ENCODE peak calls at places on chromosome 11, in six cellular contexts. One of them, this sample, is unnamed.

GRCh38 chr11:103618532-103618931 is 417.9 kb upstream of the DDI1 start:
- DNase-seq in IMR-90: peak; percentile 83
- DNase-seq in K562: no peak
- DNase-seq in H1: no peak
- DNase-seq in A549: no peak
- DNase-seq in GM12878: no peak
- DNase-seq in this sample: no peak

GRCh38 chr11:118222437-118222836 is 2.4 kb downstream of the JAML start:
- DNase-seq in A549: no peak
- DNase-seq in K562: no peak
- DNase-seq in H1: no peak
- DNase-seq in GM12878: no peak
- DNase-seq in IMR-90: no peak
- DNase-seq in this sample: no peak

GRCh38 chr11:75347781-75348613 is 3.5 kb downstream of the ARRB1 start:
- DNase-seq in A549: no peak
- DNase-seq in K562: peak; percentile 51
- DNase-seq in GM12878: no peak
- DNase-seq in H1: no peak
- DNase-seq in IMR-90: peak; percentile 98
- DNase-seq in this sample: peak; percentile 64

GRCh38 chr11:12029738-12030363 is 21.4 kb upstream of the DKK3 start:
- DNase-seq in A549: no peak
- DNase-seq in IMR-90: peak; percentile 65
- DNase-seq in H1: no peak
- DNase-seq in K562: no peak
- DNase-seq in GM12878: no peak
- DNase-seq in this sample: peak; percentile 61

GRCh38 chr11:72007587-72007986 is 8.9 kb downstream of the IL18BP start:
- DNase-seq in H1: no peak
- DNase-seq in K562: no peak
- DNase-seq in IMR-90: no peak
- DNase-seq in A549: no peak
- DNase-seq in GM12878: no peak
- DNase-seq in this sample: no peak

GRCh38 chr11:10973416-10973815 is 115.6 kb upstream of the ZBED5 start:
- DNase-seq in GM12878: no peak
- DNase-seq in IMR-90: no peak
- DNase-seq in A549: no peak
- DNase-seq in K562: no peak
- DNase-seq in H1: no peak
- DNase-seq in this sample: no peak

GRCh38 chr11:107824668-107825369 is 33.8 kb downstream of the SLC35F2 start:
- DNase-seq in A549: no peak
- DNase-seq in K562: no peak
- DNase-seq in H1: no peak
- DNase-seq in GM12878: no peak
- DNase-seq in IMR-90: peak; percentile 38
- DNase-seq in this sample: no peak

GRCh38 chr11:96197801-96198465 is 145.1 kb downstream of the MAML2 start:
- DNase-seq in K562: no peak
- DNase-seq in A549: no peak
- DNase-seq in GM12878: no peak
- DNase-seq in H1: no peak
- DNase-seq in IMR-90: no peak
- DNase-seq in this sample: no peak

GRCh38 chr11:76623171-76623883 is 47.2 kb downstream of the LRRC32 start:
- DNase-seq in A549: no peak
- DNase-seq in K562: peak; percentile 55
- DNase-seq in IMR-90: peak; percentile 72
- DNase-seq in GM12878: no peak
- DNase-seq in H1: no peak
- DNase-seq in this sample: no peak

GRCh38 chr11:134845474-134846435 is 433.7 kb upstream of the B3GAT1 start:
- DNase-seq in H1: peak; percentile 27
- DNase-seq in GM12878: no peak
- DNase-seq in A549: no peak
- DNase-seq in K562: no peak
- DNase-seq in IMR-90: no peak
- DNase-seq in this sample: no peak

GRCh38 chr11:102429691-102430090 is 22.9 kb downstream of the TMEM123 start:
- DNase-seq in K562: no peak
- DNase-seq in GM12878: no peak
- DNase-seq in H1: no peak
- DNase-seq in A549: no peak
- DNase-seq in IMR-90: no peak
- DNase-seq in this sample: no peak

GRCh38 chr11:88482871-88483301 is 145.3 kb upstream of the CTSC start:
- DNase-seq in A549: no peak
- DNase-seq in K562: no peak
- DNase-seq in H1: no peak
- DNase-seq in IMR-90: peak; percentile 65
- DNase-seq in GM12878: no peak
- DNase-seq in this sample: no peak

GRCh38 chr11:76206327-76207081 is at the start of gene WNT11:
- DNase-seq in H1: peak; percentile 67
- DNase-seq in GM12878: no peak
- DNase-seq in A549: peak; percentile 40
- DNase-seq in K562: peak; percentile 85
- DNase-seq in IMR-90: no peak
- DNase-seq in this sample: no peak

GRCh38 chr11:43789700-43790443 is 90.8 kb upstream of the ALKBH3 start:
- DNase-seq in A549: no peak
- DNase-seq in H1: no peak
- DNase-seq in IMR-90: peak; percentile 70
- DNase-seq in K562: no peak
- DNase-seq in GM12878: no peak
- DNase-seq in this sample: no peak

GRCh38 chr11:115503083-115503885 is 931 bp downstream of the CADM1 start:
- DNase-seq in K562: no peak
- DNase-seq in H1: peak; percentile 77
- DNase-seq in A549: peak; percentile 21
- DNase-seq in IMR-90: peak; percentile 71
- DNase-seq in GM12878: no peak
- DNase-seq in this sample: peak; percentile 51

GRCh38 chr11:68150029-68150428 is 28.8 kb upstream of the CHKA start:
- DNase-seq in K562: peak; percentile 76
- DNase-seq in IMR-90: peak; percentile 57
- DNase-seq in H1: no peak
- DNase-seq in A549: no peak
- DNase-seq in GM12878: no peak
- DNase-seq in this sample: peak; percentile 46

GRCh38 chr11:89487016-89487415 is 4.2 kb downstream of the NOX4 start:
- DNase-seq in A549: no peak
- DNase-seq in H1: no peak
- DNase-seq in K562: no peak
- DNase-seq in IMR-90: peak; percentile 75
- DNase-seq in GM12878: no peak
- DNase-seq in this sample: no peak

GRCh38 chr11:46197421-46197820 is 76.2 kb upstream of the PHF21A start:
- DNase-seq in GM12878: no peak
- DNase-seq in H1: no peak
- DNase-seq in K562: no peak
- DNase-seq in IMR-90: no peak
- DNase-seq in A549: no peak
- DNase-seq in this sample: no peak

GRCh38 chr11:72848846-72849466 is 34.7 kb downstream of the ATG16L2 start:
- DNase-seq in IMR-90: peak; percentile 60
- DNase-seq in K562: peak; percentile 58
- DNase-seq in GM12878: no peak
- DNase-seq in H1: peak; percentile 57
- DNase-seq in A549: peak; percentile 54
- DNase-seq in this sample: peak; percentile 29

GRCh38 chr11:64165482-64165841 is 451 bp downstream of the MACROD1 start:
- DNase-seq in H1: no peak
- DNase-seq in A549: peak; percentile 29
- DNase-seq in K562: peak; percentile 64
- DNase-seq in IMR-90: no peak
- DNase-seq in GM12878: no peak
- DNase-seq in this sample: no peak

GRCh38 chr11:130209128-130209932 is 49.7 kb downstream of the ST14 start:
- DNase-seq in A549: no peak
- DNase-seq in IMR-90: no peak
- DNase-seq in H1: peak; percentile 44
- DNase-seq in GM12878: no peak
- DNase-seq in K562: no peak
- DNase-seq in this sample: no peak
- TF ChIP-seq USF2 in A549: no peak
- TF ChIP-seq USF2 in IMR-90: no peak
- TF ChIP-seq USF2 in H1: no peak
- TF ChIP-seq USF2 in GM12878: no peak
- TF ChIP-seq USF2 in K562: no peak
- TF ChIP-seq USF2 in this sample: no peak

GRCh38 chr11:131638889-131639288 is 268.5 kb downstream of the NTM start:
- DNase-seq in A549: no peak
- DNase-seq in IMR-90: no peak
- DNase-seq in GM12878: no peak
- DNase-seq in K562: no peak
- DNase-seq in H1: no peak
- DNase-seq in this sample: no peak

GRCh38 chr11:131640320-131640719 is 269.9 kb downstream of the NTM start:
- DNase-seq in K562: no peak
- DNase-seq in H1: no peak
- DNase-seq in IMR-90: no peak
- DNase-seq in GM12878: no peak
- DNase-seq in A549: no peak
- DNase-seq in this sample: no peak

GRCh38 chr11:131632971-131633370 is 262.6 kb downstream of the NTM start:
- DNase-seq in H1: no peak
- DNase-seq in K562: no peak
- DNase-seq in IMR-90: no peak
- DNase-seq in GM12878: no peak
- DNase-seq in A549: no peak
- DNase-seq in this sample: no peak

GRCh38 chr11:131633978-131634377 is 263.6 kb downstream of the NTM start:
- DNase-seq in K562: no peak
- DNase-seq in IMR-90: no peak
- DNase-seq in A549: no peak
- DNase-seq in H1: no peak
- DNase-seq in GM12878: no peak
- DNase-seq in this sample: no peak

DNA sequence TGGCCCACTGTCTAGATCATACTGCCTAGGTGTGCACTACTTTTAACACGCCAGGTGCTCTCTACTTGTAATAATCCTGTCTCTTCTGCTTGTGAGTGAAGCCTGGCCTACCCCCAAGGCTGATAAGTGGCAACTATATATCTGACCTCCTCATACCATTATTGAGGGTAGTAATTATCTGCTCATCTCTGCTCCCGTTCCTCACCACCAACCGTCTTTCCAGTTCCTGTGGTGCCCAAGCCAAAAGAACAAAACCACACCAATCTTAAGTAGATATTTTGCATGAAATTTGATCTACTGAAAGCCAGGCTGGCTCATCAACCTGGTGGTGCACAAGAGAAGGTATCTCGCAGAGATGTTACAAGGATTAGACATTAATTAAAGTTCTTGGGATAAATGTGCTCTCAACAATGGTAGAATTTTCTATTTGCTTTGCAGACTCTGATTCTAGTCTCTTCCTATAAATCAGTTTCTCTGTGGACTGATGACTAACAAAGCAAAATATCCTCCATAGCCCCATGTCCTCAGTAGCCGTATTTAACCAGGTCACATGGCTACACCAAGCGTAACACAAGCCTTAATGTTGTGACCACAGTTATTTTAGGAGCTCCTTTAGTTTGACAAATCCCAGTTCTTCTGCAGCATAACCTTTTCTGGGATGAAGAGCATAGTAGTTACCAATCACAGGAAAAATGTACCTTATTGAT is 267.2 kb downstream of the NTM start:
- DNase-seq in H1: no peak
- DNase-seq in K562: no peak
- DNase-seq in GM12878: no peak
- DNase-seq in IMR-90: no peak
- DNase-seq in A549: no peak
- DNase-seq in this sample: no peak
- TF ChIP-seq POLR2A in H1: no peak
- TF ChIP-seq POLR2A in K562: no peak
- TF ChIP-seq POLR2A in GM12878: no peak
- TF ChIP-seq POLR2A in IMR-90: no peak
- TF ChIP-seq POLR2A in A549: no peak
- TF ChIP-seq POLR2A in this sample: no peak

DNA sequence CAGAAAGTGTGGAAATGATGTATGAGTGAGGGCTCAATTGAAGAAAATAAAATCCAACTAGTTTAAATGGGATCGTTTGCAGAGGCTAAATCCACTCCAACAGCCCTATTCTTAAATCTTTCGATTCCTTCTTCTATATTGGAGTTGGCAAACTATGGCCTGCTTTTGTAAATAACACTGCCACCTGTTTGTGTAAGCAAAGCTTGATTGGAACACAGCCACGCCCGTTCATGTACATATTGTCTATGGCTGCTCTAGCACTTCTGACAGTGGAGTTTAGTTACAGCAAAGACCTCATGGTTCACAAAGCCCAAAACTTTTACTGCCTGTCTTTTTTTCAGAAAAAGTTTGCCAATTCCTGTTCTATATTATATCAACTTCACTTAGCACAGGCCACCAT is 40.6 kb upstream of the RCN1 start:
- DNase-seq in IMR-90: no peak
- DNase-seq in GM12878: no peak
- DNase-seq in A549: no peak
- DNase-seq in H1: no peak
- DNase-seq in K562: no peak
- DNase-seq in this sample: no peak
- TF ChIP-seq USF2 in IMR-90: no peak
- TF ChIP-seq USF2 in GM12878: no peak
- TF ChIP-seq USF2 in A549: no peak
- TF ChIP-seq USF2 in H1: no peak
- TF ChIP-seq USF2 in K562: no peak
- TF ChIP-seq USF2 in this sample: no peak

GRCh38 chr11:116723511-116723910 is 49.3 kb downstream of the BUD13 start:
- DNase-seq in GM12878: no peak
- DNase-seq in H1: no peak
- DNase-seq in A549: no peak
- DNase-seq in IMR-90: no peak
- DNase-seq in K562: no peak
- DNase-seq in this sample: no peak

GRCh38 chr11:116719102-116719501 is 53.7 kb downstream of the BUD13 start:
- DNase-seq in H1: no peak
- DNase-seq in IMR-90: no peak
- DNase-seq in A549: no peak
- DNase-seq in GM12878: no peak
- DNase-seq in K562: no peak
- DNase-seq in this sample: no peak

GRCh38 chr11:116724813-116725212 is 48.0 kb downstream of the BUD13 start:
- DNase-seq in A549: no peak
- DNase-seq in K562: no peak
- DNase-seq in GM12878: no peak
- DNase-seq in IMR-90: no peak
- DNase-seq in H1: no peak
- DNase-seq in this sample: no peak

GRCh38 chr11:116720895-116721294 is 51.9 kb downstream of the BUD13 start:
- DNase-seq in GM12878: no peak
- DNase-seq in IMR-90: no peak
- DNase-seq in A549: no peak
- DNase-seq in H1: no peak
- DNase-seq in K562: no peak
- DNase-seq in this sample: no peak

GRCh38 chr11:116721983-116722382 is 50.8 kb downstream of the BUD13 start:
- DNase-seq in GM12878: no peak
- DNase-seq in K562: no peak
- DNase-seq in H1: no peak
- DNase-seq in A549: no peak
- DNase-seq in IMR-90: no peak
- DNase-seq in this sample: no peak
- TF ChIP-seq POLR2A in GM12878: no peak
- TF ChIP-seq POLR2A in K562: no peak
- TF ChIP-seq POLR2A in H1: no peak
- TF ChIP-seq POLR2A in A549: no peak
- TF ChIP-seq POLR2A in IMR-90: no peak
- TF ChIP-seq POLR2A in this sample: no peak

GRCh38 chr11:132101861-132102260 is 731.4 kb downstream of the NTM start:
- DNase-seq in H1: no peak
- DNase-seq in IMR-90: peak; percentile 70
- DNase-seq in GM12878: no peak
- DNase-seq in A549: no peak
- DNase-seq in K562: no peak
- DNase-seq in this sample: no peak
- TF ChIP-seq USF2 in H1: no peak
- TF ChIP-seq USF2 in IMR-90: no peak
- TF ChIP-seq USF2 in GM12878: no peak
- TF ChIP-seq USF2 in A549: no peak
- TF ChIP-seq USF2 in K562: no peak
- TF ChIP-seq USF2 in this sample: no peak

This sample was measured in HepG2.